ENCODE peak calls at places on chromosomes 6 and 20, in nine cellular contexts. T is heart right ventricle, G is body of pancreas, B is upper lobe of right lung, Z is uterus, E is HL-60, M is WERI-Rb-1, C is tibial nerve, U is Peyer's patch. N is an unnamed sample. For H3K27me3, the result is how much of the 10 kb centered on the place peaks cover.

GRCh38 chr20:46192376-46192944 is 74.3 kb downstream of the CD40 start:
- DNase-seq in M (peak), B (no peak), C (no peak), E (no peak), Z (no peak), G (no peak), U (no peak), T (no peak), N (no peak)

GRCh38 chr6:117174835-117175360 is 90.5 kb upstream of the VGLL2 start:
- DNase-seq in U (no peak), M (no peak), Z (no peak), B (no peak), E (no peak), C (no peak), G (no peak), T (no peak), N (peak)

GRCh38 chr6:11535801-11536230 is 1.7 kb upstream of the TMEM170B start:
- DNase-seq in T (no peak), M (no peak), U (no peak), G (peak), B (no peak), C (no peak), E (peak), Z (no peak), N (peak)

GRCh38 chr20:9051508-9051907 is 17.4 kb upstream of the PLCB4 start:
- DNase-seq in G (no peak), M (no peak), U (no peak), E (no peak), Z (no peak), B (no peak), T (no peak), C (no peak), N (peak)

GRCh38 chr20:8209061-8209460 is 77.0 kb downstream of the PLCB1 start:
- DNase-seq in T (no peak), E (no peak), Z (no peak), B (no peak), U (no peak), M (no peak), C (no peak), G (no peak), N (no peak)

GRCh38 chr20:21105429-21106170 is 558 bp downstream of the LINC00237 start:
- DNase-seq in C (no peak), G (no peak), U (no peak), E (no peak), M (no peak), Z (no peak), B (no peak), T (no peak), N (no peak)

GRCh38 chr6:169675011-169675410 is 26.8 kb downstream of the WDR27 start:
- DNase-seq in E (no peak), T (no peak), Z (no peak), G (no peak), B (no peak), C (no peak), M (no peak), U (no peak), N (no peak)

GRCh38 chr6:151379933-151380847 is 11.2 kb downstream of the ZBTB2 start:
- DNase-seq in M (no peak), Z (no peak), B (no peak), U (no peak), E (no peak), C (no peak), T (no peak), G (no peak), N (no peak)

GRCh38 chr6:157579467-157580031 is 198.6 kb downstream of the ZDHHC14 start:
- DNase-seq in Z (no peak), C (no peak), T (no peak), U (no peak), G (no peak), M (no peak), B (no peak), E (no peak), N (peak)

GRCh38 chr20:62025394-62025793 is 40.3 kb downstream of the TAF4 start:
- DNase-seq in U (no peak), C (no peak), G (no peak), E (no peak), B (no peak), Z (no peak), T (no peak), M (peak), N (no peak)

DNA sequence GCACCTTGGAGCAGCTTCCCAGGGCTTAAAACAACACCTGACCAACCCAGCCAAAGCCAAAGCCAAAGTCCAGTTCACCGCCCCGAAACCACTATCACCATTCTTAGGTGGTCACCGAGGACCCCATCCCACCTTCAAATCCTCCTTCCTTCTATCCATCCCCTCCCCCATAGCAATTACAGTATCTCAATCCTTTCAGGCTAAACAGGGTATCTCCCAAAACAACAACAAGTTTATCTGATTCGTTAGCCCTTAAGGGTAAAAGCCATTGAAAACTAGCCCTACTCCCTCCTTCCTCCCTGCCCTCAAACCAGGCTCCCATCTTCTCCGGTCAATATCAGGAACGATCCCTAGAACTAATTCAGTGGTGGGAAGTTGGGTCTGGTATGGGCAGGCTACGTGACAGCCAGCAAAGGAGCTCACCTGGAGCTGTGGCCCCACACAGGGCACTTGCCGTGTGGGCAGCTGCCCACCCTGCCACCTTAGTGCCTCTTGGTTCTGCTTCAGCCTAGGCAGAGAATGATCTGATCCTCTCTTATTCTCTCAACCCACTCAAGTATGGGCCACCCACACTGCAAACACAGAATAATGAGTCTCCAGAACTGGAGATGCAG is 2.0 kb downstream of the ARHGAP18 start:
- DNase-seq in C (no peak), G (no peak), M (no peak), U (no peak), T (no peak), E (no peak), Z (no peak), B (no peak), N (no peak)
- H3K4me3 ChIP-seq in C (peak), G (no peak), M (no peak), U (no peak), T (peak), E (no peak), Z (no peak), B (peak), N (no peak)

GRCh38 chr6:147740326-147740725 is 231.8 kb downstream of the SAMD5 start:
- DNase-seq in B (no peak), Z (no peak), U (no peak), T (no peak), C (no peak), G (no peak), M (no peak), E (no peak), N (no peak)
- TF ChIP-seq CTCF in B (no peak), Z (no peak), U (no peak), T (no peak), C (no peak), G (no peak), M (no peak), E (no peak), N (no peak)

DNA sequence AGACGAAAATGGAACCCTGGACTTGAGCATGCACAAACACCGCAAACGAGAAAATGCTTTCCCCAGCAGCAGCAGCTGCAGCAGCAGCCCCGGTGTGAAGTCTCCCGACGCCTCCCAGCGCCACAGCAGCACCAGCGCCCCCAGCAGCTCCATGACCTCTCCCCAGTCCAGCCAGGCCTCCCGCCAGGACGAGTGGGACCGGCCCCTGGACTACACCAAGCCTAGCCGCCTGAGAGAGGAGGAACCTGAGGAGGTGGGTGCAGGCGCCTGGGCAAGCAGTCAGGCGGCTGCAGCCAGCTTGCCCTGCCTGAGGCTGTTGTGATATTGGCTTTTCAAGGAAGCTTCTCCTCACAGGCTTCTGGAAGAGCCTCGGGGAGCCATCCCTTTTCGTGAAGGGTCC is 35.8 kb upstream of the PCMTD2 start:
- DNase-seq in U (no peak), M (no peak), E (no peak), G (no peak), Z (no peak), B (no peak), C (no peak), T (no peak), N (no peak)
- H3K27me3 ChIP-seq in U (under half), M (under half), E (under half), G (under half), Z (under half), B (under half), C (under half), T (under half), N (under half)

DNA sequence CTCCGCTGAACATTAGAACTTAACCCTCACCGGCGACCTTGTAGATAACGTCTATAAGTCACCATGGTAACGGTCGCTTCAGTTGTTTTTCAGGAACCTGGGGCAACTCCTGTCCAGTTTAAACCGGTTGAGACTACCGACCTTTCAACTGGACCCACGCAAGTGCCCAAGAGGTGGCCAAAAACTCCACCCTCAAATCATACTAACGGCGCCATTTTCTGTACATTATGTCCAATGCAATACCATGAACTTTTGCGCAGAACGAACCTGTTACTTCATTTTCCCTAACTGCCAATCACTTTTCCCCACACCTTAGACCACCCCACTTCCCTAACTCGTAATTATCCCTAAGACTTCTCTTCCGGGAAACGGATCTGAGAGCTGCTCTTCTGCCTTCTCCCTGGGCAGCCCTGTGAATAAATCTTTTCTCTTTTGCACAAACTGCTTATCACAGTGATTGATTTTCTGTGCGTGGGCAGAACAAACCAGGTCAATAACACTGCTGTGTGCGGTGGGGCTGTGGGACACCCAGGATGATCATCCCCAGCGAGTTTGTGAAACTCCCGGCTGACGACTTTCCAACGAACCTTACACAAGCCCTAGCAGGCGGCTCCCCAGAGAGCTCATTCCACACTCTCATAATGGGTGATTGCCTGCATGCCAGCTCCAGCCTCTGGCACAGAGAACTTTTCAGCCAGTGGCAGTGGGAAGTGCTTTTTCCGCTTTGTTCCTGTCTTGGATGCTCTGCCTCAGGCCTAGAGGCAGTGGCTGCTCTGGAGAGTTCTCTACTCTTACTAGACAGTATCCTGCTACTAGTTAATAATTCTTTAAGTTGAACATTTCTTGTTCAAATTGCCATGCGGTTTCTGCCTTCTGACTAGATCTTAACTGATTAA is 28.6 kb downstream of the GPX5 start:
- DNase-seq in B (no peak), M (no peak), U (no peak), E (no peak), Z (no peak), G (no peak), C (no peak), T (no peak), N (no peak)
- H3K4me3 ChIP-seq in B (no peak), M (no peak), U (no peak), E (no peak), Z (no peak), G (no peak), C (peak), T (peak), N (peak)

GRCh38 chr6:168116446-168116974 is 37.5 kb upstream of the FRMD1 start:
- DNase-seq in E (no peak), B (no peak), C (peak), T (no peak), U (peak), Z (peak), M (no peak), G (no peak), N (no peak)

GRCh38 chr6:168116975-168117899 is 38.2 kb upstream of the FRMD1 start:
- DNase-seq in Z (peak), C (peak), E (no peak), M (no peak), T (no peak), B (no peak), U (peak), G (no peak), N (no peak)

GRCh38 chr6:168118935-168119334 is 39.9 kb upstream of the FRMD1 start:
- DNase-seq in B (no peak), Z (peak), C (no peak), E (no peak), T (no peak), U (peak), M (no peak), G (no peak), N (no peak)

GRCh38 chr6:168119539-168119938 is 40.5 kb upstream of the FRMD1 start:
- DNase-seq in B (no peak), U (no peak), C (no peak), T (no peak), E (no peak), G (no peak), Z (no peak), M (no peak), N (no peak)

DNA sequence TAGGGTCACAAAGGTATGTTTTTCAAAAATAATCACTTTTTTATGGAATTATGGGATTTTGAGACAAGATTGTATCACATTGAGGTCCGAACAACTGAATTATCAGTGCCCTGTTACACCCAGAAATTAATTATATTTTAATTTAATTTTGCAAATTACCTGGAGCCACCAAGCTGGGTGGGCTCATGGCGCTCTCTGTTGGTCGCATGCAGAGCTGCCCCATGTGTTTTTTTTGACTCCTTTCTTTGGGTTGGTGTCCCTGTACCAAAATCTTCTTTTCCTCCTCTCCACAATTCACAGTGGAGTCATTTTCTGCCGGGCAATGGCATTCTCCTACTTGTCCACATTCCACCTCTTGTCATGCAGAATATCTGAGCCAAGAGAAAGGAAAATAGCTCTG is 38.9 kb upstream of the FRMD1 start:
- DNase-seq in G (no peak), B (no peak), M (no peak), Z (no peak), E (no peak), T (no peak), U (peak), C (no peak), N (no peak)
- TF ChIP-seq CTCF in G (peak), B (peak), M (peak), Z (no peak), E (no peak), T (peak), U (peak), C (peak), N (peak)